ENCODE peak calls at places on chromosomes 1 and 21, in four cellular contexts. M, O, Z and D are unnamed samples.

GRCh38 chr21:41622831-41623548 is 115.0 kb upstream of the TMPRSS2 start:
- DNase-seq in M (no peak), O (no peak), Z (no peak), D (no peak)

GRCh38 chr21:43362928-43363314 is 64.0 kb downstream of the SIK1 start:
- DNase-seq in M (no peak), O (no peak), Z (peak; percentile 9), D (no peak)

GRCh38 chr1:193058529-193059281 is 455 bp downstream of the UCHL5 start:
- DNase-seq in M (no peak), O (no peak), Z (peak; percentile 28), D (peak; percentile 65)

GRCh38 chr1:41328780-41329640 is 32.2 kb upstream of the FOXO6 start:
- DNase-seq in M (no peak), O (no peak), Z (no peak), D (no peak)

GRCh38 chr1:3500265-3500835 is 45.9 kb downstream of the ARHGEF16 start:
- DNase-seq in M (no peak), O (no peak), Z (no peak), D (no peak)

GRCh38 chr1:55275976-55276375 is 60.8 kb upstream of the USP24 start:
- DNase-seq in M (no peak), O (no peak), Z (no peak), D (no peak)

GRCh38 chr1:212485895-212486590 is 53.3 kb downstream of the NENF start:
- DNase-seq in M (peak; percentile 43), O (no peak), Z (peak; percentile 70), D (peak; percentile 98)

GRCh38 chr1:98045211-98046030 is 124.6 kb upstream of the DPYD start:
- DNase-seq in M (peak; percentile 9), O (peak; percentile 53), Z (no peak), D (peak; percentile 80)

GRCh38 chr1:936348-936747 is 12.6 kb downstream of the SAMD11 start:
- DNase-seq in M (no peak), O (no peak), Z (no peak), D (no peak)